ENCODE peak calls at places on chromosomes 7 and 10, in seven cellular contexts. Z, R, G, T, V, L and K are unnamed samples.

GRCh38 chr7:138975343-138976104 is 5.7 kb downstream of the KIAA1549 start:
- DNase-seq in Z (no peak), V (no peak), G (no peak), T (no peak), L (peak), R (peak), K (no peak)

GRCh38 chr7:135811513-135811912 is 62.9 kb upstream of the FAM180A start:
- DNase-seq in V (no peak), Z (no peak), L (no peak), G (no peak), T (no peak), R (no peak), K (no peak)

GRCh38 chr7:26574476-26574875 is 282.8 kb downstream of the SNX10 start:
- DNase-seq in Z (no peak), R (no peak), V (no peak), L (no peak), G (no peak), T (no peak), K (no peak)

GRCh38 chr10:97943294-97943693 is 87.1 kb downstream of the CRTAC1 start:
- DNase-seq in L (no peak), V (no peak), Z (no peak), G (no peak), T (no peak), R (no peak), K (no peak)

GRCh38 chr10:95411635-95412034 is 120.8 kb upstream of the PDLIM1 start:
- DNase-seq in Z (no peak), G (no peak), V (no peak), T (no peak), R (no peak), L (no peak), K (no peak)

GRCh38 chr7:114048386-114049235 is 129.8 kb upstream of the PPP1R3A start:
- DNase-seq in L (peak), Z (peak), R (no peak), G (peak), V (peak), T (no peak), K (no peak)

GRCh38 chr10:30745953-30746352 is 116.4 kb upstream of the LYZL2 start:
- DNase-seq in T (no peak), G (no peak), R (no peak), Z (no peak), L (no peak), V (no peak), K (no peak)

GRCh38 chr10:16436367-16436757 is 448 bp upstream of the PTER start:
- DNase-seq in G (no peak), V (peak), R (no peak), T (no peak), L (no peak), Z (peak), K (no peak)

GRCh38 chr10:114879541-114880158 is 58.1 kb downstream of the FHIP2A start:
- DNase-seq in G (peak), R (peak), T (no peak), Z (peak), L (peak), V (peak), K (no peak)

GRCh38 chr7:55649238-55649637 is 76.9 kb upstream of the VOPP1 start:
- DNase-seq in R (no peak), G (no peak), T (no peak), V (no peak), L (no peak), Z (no peak), K (no peak)

GRCh38 chr10:11397566-11397965 is 213.9 kb downstream of the USP6NL start:
- DNase-seq in T (no peak), V (no peak), Z (no peak), L (no peak), R (no peak), G (no peak), K (no peak)

GRCh38 chr7:40008218-40008815 is 58.3 kb downstream of the CDK13 start:
- DNase-seq in Z (peak), L (peak), T (no peak), R (no peak), V (no peak), G (no peak), K (peak)

GRCh38 chr10:12785338-12785934 is 216.1 kb downstream of the CCDC3 start:
- DNase-seq in T (no peak), G (no peak), L (no peak), V (no peak), Z (no peak), R (no peak), K (no peak)

GRCh38 chr10:59107147-59107546 is 69.3 kb upstream of the PHYHIPL start:
- DNase-seq in G (no peak), L (no peak), T (no peak), Z (no peak), V (no peak), R (no peak), K (no peak)

GRCh38 chr10:124671486-124672075 is 72.6 kb downstream of the FAM53B start:
- DNase-seq in R (no peak), Z (peak), V (peak), L (peak), T (no peak), G (no peak), K (no peak)

GRCh38 chr7:44981035-44981706 is 2.4 kb upstream of the MYO1G start:
- DNase-seq in G (no peak), T (no peak), V (no peak), L (no peak), Z (no peak), R (no peak), K (no peak)

GRCh38 chr7:66283003-66283920 is 78.1 kb downstream of the TPST1 start:
- DNase-seq in R (no peak), V (no peak), Z (peak), T (no peak), G (no peak), L (peak), K (no peak)

GRCh38 chr7:96558530-96558929 is 151.1 kb downstream of the SEM1 start:
- DNase-seq in R (no peak), V (no peak), Z (peak), L (no peak), T (no peak), G (no peak), K (no peak)

GRCh38 chr10:50508315-50509051 is 115.3 kb downstream of the SGMS1 start:
- DNase-seq in L (no peak), Z (no peak), T (no peak), R (no peak), V (peak), G (no peak), K (no peak)

GRCh38 chr7:8277394-8277982 is 15.5 kb upstream of the ICA1 start:
- DNase-seq in R (no peak), L (no peak), G (peak), V (peak), Z (no peak), T (no peak), K (no peak)

GRCh38 chr10:105023706-105024105 is 382.6 kb downstream of the SORCS3 start:
- DNase-seq in Z (no peak), G (no peak), L (no peak), T (no peak), R (no peak), V (no peak), K (no peak)

GRCh38 chr7:84506151-84506550 is 311.6 kb upstream of the SEMA3A start:
- DNase-seq in Z (no peak), V (peak), R (no peak), L (no peak), T (no peak), G (no peak), K (no peak)

GRCh38 chr10:119281581-119282071 is 74.3 kb downstream of the GRK5 start:
- DNase-seq in V (no peak), L (peak), G (no peak), R (no peak), Z (peak), T (no peak), K (no peak)

GRCh38 chr7:121395961-121396757 is at the start of gene FAM3C:
- DNase-seq in Z (peak), L (peak), V (peak), T (peak), R (peak), G (peak), K (peak)
- TF ChIP-seq CTCF in Z (peak), L (peak), V (peak), T (peak), R (peak), G (peak), K (peak)

DNA sequence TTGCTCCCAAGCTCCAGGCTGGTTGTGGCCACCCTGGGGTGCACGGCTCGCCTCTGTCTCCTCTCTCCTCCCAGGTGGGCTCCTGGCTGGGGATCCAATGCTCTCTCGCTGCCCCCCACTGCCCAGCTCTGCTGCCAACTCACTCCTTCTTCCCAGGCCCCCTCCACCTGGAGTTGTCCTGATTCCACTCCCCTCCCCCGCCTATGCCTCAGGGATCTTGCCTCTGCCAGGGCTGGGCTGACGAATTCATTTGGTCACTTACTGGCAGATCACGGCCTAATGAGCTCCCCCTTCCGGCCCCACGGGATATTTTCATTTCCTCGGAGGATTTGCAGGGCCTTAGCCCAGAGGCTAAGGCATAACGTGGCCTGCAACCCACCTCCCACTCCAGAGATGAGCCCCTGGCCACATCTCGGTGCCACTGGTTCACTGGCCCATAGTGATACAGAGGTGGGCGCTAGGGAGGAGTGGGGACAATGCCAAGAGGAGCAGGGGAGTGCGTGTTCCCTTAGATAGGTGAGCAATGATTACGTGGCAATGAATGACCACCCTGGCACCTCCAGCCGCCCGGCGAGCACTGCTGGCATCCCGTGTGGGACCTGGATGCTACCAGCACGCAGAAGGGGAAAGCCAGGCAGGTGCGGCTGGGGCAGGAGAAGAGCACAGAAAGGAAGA is 344.6 kb upstream of the SHH start:
- DNase-seq in L (no peak), Z (peak), V (peak), T (peak), R (peak), G (peak), K (no peak)
- TF ChIP-seq CTCF in L (no peak), Z (peak), V (peak), T (peak), R (no peak), G (no peak), K (no peak)

GRCh38 chr10:69965919-69966662 is 86.6 kb upstream of the MACROH2A2 start:
- DNase-seq in Z (peak), R (no peak), G (no peak), V (no peak), T (no peak), L (peak), K (no peak)

GRCh38 chr10:69969961-69970360 is 82.7 kb upstream of the MACROH2A2 start:
- DNase-seq in Z (no peak), G (no peak), T (no peak), R (no peak), L (no peak), V (no peak), K (no peak)

GRCh38 chr10:69965086-69965485 is 87.6 kb upstream of the MACROH2A2 start:
- DNase-seq in V (no peak), L (no peak), T (no peak), Z (no peak), R (no peak), G (no peak), K (no peak)

GRCh38 chr10:69972951-69973350 is 79.7 kb upstream of the MACROH2A2 start:
- DNase-seq in T (no peak), G (no peak), V (no peak), L (no peak), R (no peak), Z (no peak), K (peak)

DNA sequence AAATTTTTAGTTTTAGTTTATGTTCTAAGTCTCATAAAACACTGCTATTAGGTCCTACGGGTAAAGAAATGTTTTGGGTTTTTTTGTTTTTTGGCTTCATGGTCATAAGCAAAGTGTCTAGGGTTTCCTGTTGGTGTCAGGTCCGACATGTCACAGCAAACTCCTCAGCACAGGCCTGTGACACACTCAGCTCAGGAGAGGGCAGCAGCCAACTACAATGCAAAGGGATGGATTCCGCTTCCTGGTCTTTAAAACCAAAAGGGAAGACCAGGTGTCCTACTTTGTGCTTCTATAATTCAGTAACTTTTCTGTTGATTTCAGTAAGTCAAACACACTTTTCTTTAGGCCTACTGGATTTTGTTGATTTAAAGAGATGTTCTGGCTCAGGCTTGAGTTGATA is 83.8 kb upstream of the MACROH2A2 start:
- DNase-seq in R (no peak), V (peak), L (no peak), Z (peak), G (no peak), T (no peak), K (no peak)
- TF ChIP-seq CTCF in R (no peak), V (peak), L (no peak), Z (peak), G (no peak), T (peak), K (peak)

DNA sequence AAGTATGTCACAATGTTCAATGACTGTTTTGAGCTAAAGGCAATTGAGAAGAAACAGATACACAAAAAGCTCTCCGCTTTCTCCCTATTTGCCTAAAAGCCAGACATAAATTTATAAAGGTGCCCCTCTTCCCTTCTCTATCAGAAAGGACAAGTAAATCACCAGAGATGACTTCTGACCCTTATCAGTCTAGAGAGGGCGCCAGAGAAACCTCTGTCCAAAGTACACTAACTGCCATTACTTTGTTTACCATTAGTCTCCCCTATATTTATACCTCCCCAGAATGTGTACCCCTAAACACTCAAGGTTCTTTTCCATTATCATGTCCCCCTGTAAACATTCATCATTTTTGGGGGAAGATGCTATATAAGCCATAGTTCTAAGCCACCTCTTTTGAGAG is 49.3 kb downstream of the TPK1 start:
- DNase-seq in T (no peak), Z (peak), V (no peak), G (no peak), L (no peak), R (no peak), K (no peak)
- TF ChIP-seq CTCF in T (no peak), Z (no peak), V (peak), G (no peak), L (peak), R (peak), K (no peak)

DNA sequence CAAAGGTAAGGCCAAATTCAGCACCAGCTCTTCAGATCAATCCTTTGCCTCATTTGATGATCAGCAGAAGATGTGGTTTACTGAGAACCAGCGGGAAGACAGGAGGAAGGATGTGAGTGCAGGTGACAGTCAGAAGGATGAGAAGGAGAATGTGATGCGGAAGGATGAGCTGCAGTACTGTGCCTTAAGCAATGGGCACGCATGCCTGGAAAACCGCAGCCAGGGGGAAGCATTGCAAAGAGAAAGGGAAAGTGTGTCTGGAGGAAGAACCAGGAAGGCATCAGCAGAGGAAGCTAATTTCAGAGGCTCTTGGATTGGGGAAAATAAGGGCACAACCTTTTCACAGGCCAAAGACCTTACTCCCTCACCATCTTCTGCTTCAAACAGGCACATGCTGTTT is 25.7 kb downstream of the C10orf71 start:
- DNase-seq in V (no peak), T (no peak), Z (peak), R (no peak), G (no peak), L (peak), K (no peak)
- TF ChIP-seq CTCF in V (no peak), T (no peak), Z (peak), R (no peak), G (no peak), L (peak), K (no peak)

DNA sequence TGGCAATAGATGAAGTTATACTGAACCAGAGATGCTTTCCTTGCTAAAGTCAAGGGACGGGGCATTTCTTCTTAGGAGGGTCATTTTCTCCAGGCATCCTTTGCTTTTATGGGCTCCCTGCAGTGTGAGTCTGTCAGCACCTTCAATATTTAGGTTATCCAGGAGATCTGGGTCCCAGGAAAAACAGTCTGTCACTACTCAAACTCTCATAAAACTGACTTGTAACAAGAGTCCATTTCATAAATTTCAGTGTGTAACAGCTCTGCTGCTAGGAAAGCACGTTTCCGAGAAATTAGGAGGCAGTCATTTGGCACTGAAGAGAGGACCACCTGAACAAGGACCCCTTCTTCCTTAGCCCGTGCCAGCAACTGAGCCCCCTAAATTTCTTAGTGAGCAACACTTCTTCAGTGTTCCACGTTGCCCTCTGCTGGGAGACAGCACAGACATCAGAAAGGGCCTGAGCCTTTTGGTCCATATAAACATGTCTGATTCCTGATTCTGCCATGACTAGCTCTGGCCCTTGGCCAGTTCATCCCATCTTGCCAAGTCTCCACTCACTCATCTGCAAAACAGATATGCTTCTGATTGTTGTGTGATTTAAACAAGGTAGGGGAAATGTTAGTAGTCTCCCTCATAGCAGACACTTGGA is 7.2 kb downstream of the GCC1 start:
- DNase-seq in V (no peak), Z (peak), T (no peak), G (no peak), R (no peak), L (peak), K (no peak)
- TF ChIP-seq CTCF in V (peak), Z (peak), T (peak), G (no peak), R (no peak), L (peak), K (peak)

GRCh38 chr10:77385315-77385714 is 252.3 kb downstream of the KCNMA1 start:
- DNase-seq in G (no peak), L (no peak), R (no peak), V (no peak), Z (no peak), T (no peak), K (no peak)

GRCh38 chr10:77387247-77387646 is 250.4 kb downstream of the KCNMA1 start:
- DNase-seq in T (no peak), L (no peak), G (no peak), V (no peak), Z (no peak), R (no peak), K (no peak)

GRCh38 chr10:77388571-77388970 is 249.0 kb downstream of the KCNMA1 start:
- DNase-seq in R (no peak), Z (no peak), G (no peak), V (no peak), T (no peak), L (no peak), K (no peak)

GRCh38 chr10:77386365-77386764 is 251.2 kb downstream of the KCNMA1 start:
- DNase-seq in V (no peak), G (no peak), L (no peak), R (no peak), Z (no peak), T (no peak), K (no peak)

DNA sequence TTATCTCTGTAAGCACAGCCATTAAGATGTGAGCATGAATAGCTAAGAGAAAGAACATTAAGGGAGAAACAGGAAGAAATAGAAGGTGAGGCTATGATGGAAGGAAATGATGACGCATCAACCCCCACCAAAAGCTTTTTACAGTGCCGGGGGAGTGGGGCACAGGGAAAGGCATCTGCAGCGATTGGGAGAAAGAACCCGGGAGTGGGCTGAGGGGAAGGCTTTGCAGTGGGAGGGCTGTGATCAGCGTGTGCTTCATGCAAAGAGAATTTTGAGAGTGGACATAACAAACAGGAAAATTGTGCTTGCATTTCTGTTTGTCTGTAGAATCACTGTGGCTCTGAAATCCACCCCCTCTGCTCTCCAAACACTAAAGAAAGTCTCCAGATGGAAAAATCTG is 250.8 kb downstream of the KCNMA1 start:
- DNase-seq in R (no peak), Z (peak), G (no peak), V (peak), L (peak), T (no peak), K (peak)
- TF ChIP-seq CTCF in R (no peak), Z (no peak), G (no peak), V (no peak), L (no peak), T (no peak), K (no peak)